ENCODE peak calls at places on chromosome 6, in nine cellular contexts. X is PC-3; J is cerebellar nuclear complex; L is aorta; V is caudate nucleus; I is left ventricle myocardium inferior; P is activated T-helper 1 cell treated with anti-CD3 and anti-CD28 coated beads, Interleukin-12 subunit alpha, Interleukin-12 subunit beta, Interleukin-2, Interleukin-4 antibody, amounts not matched to agents 30 ng/mL and 10 ng/mL and 1 ng/mL, durations not matched to agents 14 hours and 24 hours and 36 hours; G is neural crest cell; F is lower lobe of right lung. D is an unnamed sample.

GRCh38 chr6:156655267-156655918 is 121.8 kb upstream of the ARID1B start:
- DNase-seq in X (no peak), J (no peak), L (no peak), V (no peak), I (no peak), P (no peak), G (no peak), F (no peak), D (no peak)

GRCh38 chr6:160013987-160014868 is 45.3 kb downstream of the IGF2R start:
- DNase-seq in X (no peak), J (no peak), L (no peak), V (no peak), I (no peak), P (peak), G (no peak), F (no peak), D (no peak)

GRCh38 chr6:73798592-73798991 is 102.6 kb downstream of the CD109 start:
- DNase-seq in X (peak), J (no peak), L (peak), V (no peak), I (no peak), P (no peak), G (no peak), F (no peak), D (peak)

GRCh38 chr6:47195251-47195650 is 114.5 kb downstream of the TNFRSF21 start:
- DNase-seq in X (no peak), J (no peak), L (no peak), V (no peak), I (peak), P (no peak), G (no peak), F (no peak), D (no peak)

GRCh38 chr6:169168302-169168630 is 85.4 kb downstream of the THBS2 start:
- DNase-seq in X (no peak), J (no peak), L (peak), V (no peak), I (no peak), P (no peak), G (no peak), F (no peak), D (no peak)

GRCh38 chr6:44396968-44397367 is 9.5 kb downstream of the CDC5L start:
- DNase-seq in X (no peak), J (no peak), L (no peak), V (no peak), I (no peak), P (no peak), G (no peak), F (no peak), D (no peak)

GRCh38 chr6:87574237-87574636 is 15.6 kb downstream of the RARS2 start:
- DNase-seq in X (peak), J (no peak), L (no peak), V (no peak), I (no peak), P (no peak), G (no peak), F (no peak), D (no peak)

GRCh38 chr6:109793793-109794192 is 102.7 kb downstream of the FIG4 start:
- DNase-seq in X (peak), J (no peak), L (no peak), V (no peak), I (no peak), P (peak), G (no peak), F (no peak), D (no peak)

GRCh38 chr6:100078509-100078908 is 84.5 kb upstream of the MCHR2 start:
- DNase-seq in X (peak), J (no peak), L (no peak), V (no peak), I (no peak), P (no peak), G (no peak), F (no peak), D (no peak)

GRCh38 chr6:3798211-3798909 is 46.8 kb upstream of the PXDC1 start:
- DNase-seq in X (no peak), J (no peak), L (no peak), V (no peak), I (no peak), P (no peak), G (no peak), F (no peak), D (no peak)

GRCh38 chr6:107340881-107341280 is 118.5 kb downstream of the PDSS2 start:
- DNase-seq in X (no peak), J (no peak), L (no peak), V (no peak), I (no peak), P (no peak), G (no peak), F (no peak), D (no peak)

GRCh38 chr6:37396571-37397185 is 36.3 kb upstream of the CMTR1 start:
- DNase-seq in X (no peak), J (no peak), L (no peak), V (no peak), I (no peak), P (no peak), G (no peak), F (no peak), D (no peak)

GRCh38 chr6:56787209-56787608 is 144.5 kb upstream of the DST start:
- DNase-seq in X (no peak), J (no peak), L (no peak), V (no peak), I (no peak), P (no peak), G (no peak), F (no peak), D (no peak)

GRCh38 chr6:36139431-36139830 is 9.1 kb downstream of the MAPK13 start:
- DNase-seq in X (no peak), J (no peak), L (no peak), V (no peak), I (no peak), P (no peak), G (no peak), F (no peak), D (no peak)

GRCh38 chr6:53746442-53747103 is 48.2 kb upstream of the LRRC1 start:
- DNase-seq in X (peak), J (no peak), L (no peak), V (no peak), I (no peak), P (no peak), G (no peak), F (no peak), D (no peak)

GRCh38 chr6:15363523-15364400 is 117.9 kb downstream of the JARID2 start:
- DNase-seq in X (no peak), J (no peak), L (no peak), V (no peak), I (no peak), P (no peak), G (no peak), F (no peak), D (no peak)

GRCh38 chr6:143542915-143543314 is 31.4 kb upstream of the FUCA2 start:
- DNase-seq in X (peak), J (no peak), L (no peak), V (no peak), I (no peak), P (no peak), G (no peak), F (no peak), D (no peak)

GRCh38 chr6:25946631-25947030 is 16.0 kb upstream of the TRIM38 start:
- DNase-seq in X (no peak), J (no peak), L (no peak), V (no peak), I (no peak), P (no peak), G (no peak), F (no peak), D (no peak)

GRCh38 chr6:33143113-33143760 is 49.0 kb downstream of the COL11A2 start:
- DNase-seq in X (no peak), J (no peak), L (no peak), V (no peak), I (no peak), P (no peak), G (no peak), F (no peak), D (no peak)

GRCh38 chr6:53654745-53655240 is 10.8 kb downstream of the KLHL31 start:
- DNase-seq in X (no peak), J (no peak), L (no peak), V (no peak), I (no peak), P (no peak), G (no peak), F (no peak), D (no peak)

GRCh38 chr6:105601541-105602174 is 198.8 kb upstream of the PREP start:
- DNase-seq in X (no peak), J (peak), L (peak), V (peak), I (peak), P (peak), G (no peak), F (peak), D (peak)

GRCh38 chr6:38179794-38180430 is 360.4 kb downstream of the ZFAND3 start:
- DNase-seq in X (no peak), J (no peak), L (no peak), V (no peak), I (no peak), P (no peak), G (no peak), F (no peak), D (no peak)

GRCh38 chr6:56223995-56224394 is 23.4 kb downstream of the COL21A1 start:
- DNase-seq in X (peak), J (no peak), L (no peak), V (no peak), I (no peak), P (no peak), G (no peak), F (no peak), D (no peak)

GRCh38 chr6:83976037-83976755 is 57.4 kb upstream of the MRAP2 start:
- DNase-seq in X (no peak), J (no peak), L (no peak), V (no peak), I (no peak), P (no peak), G (no peak), F (no peak), D (no peak)

GRCh38 chr6:1099257-1099656 is 212.6 kb upstream of the FOXQ1 start:
- DNase-seq in X (no peak), J (no peak), L (no peak), V (no peak), I (no peak), P (no peak), G (no peak), F (no peak), D (no peak)